ENCODE peak calls at places on chromosomes 16 and 17, in eight cellular contexts. One of them, this sample, is unnamed.
A peak's percentile ranks its signal among the peaks of the same experiment; 100 is the strongest.

GRCh38 chr16:46790599-46791270 is 40.2 kb downstream of the C16orf87 start:
- DNase-seq in SHP77: no peak
- DNase-seq in GM23338: no peak
- DNase-seq in GM13976: no peak
- DNase-seq in DMS53: peak; percentile 41
- DNase-seq in nephron progenitor cell: no peak
- DNase-seq in activated T-helper 1 cell treated with anti-CD3 and anti-CD28 coated beads, Interleukin-2, amount 50 U/mL, for 16 hours: no peak
- DNase-seq in substantia nigra: no peak
- DNase-seq in this sample: no peak

GRCh38 chr16:74738816-74739215 is 35.8 kb downstream of the FA2H start:
- DNase-seq in GM13976: no peak
- DNase-seq in nephron progenitor cell: no peak
- DNase-seq in DMS53: no peak
- DNase-seq in SHP77: no peak
- DNase-seq in substantia nigra: no peak
- DNase-seq in activated T-helper 1 cell treated with anti-CD3 and anti-CD28 coated beads, Interleukin-2, amount 50 U/mL, for 16 hours: no peak
- DNase-seq in GM23338: no peak
- DNase-seq in this sample: no peak

GRCh38 chr16:74601131-74601871 is 5.6 kb downstream of the GLG1 start:
- DNase-seq in SHP77: no peak
- DNase-seq in GM23338: no peak
- DNase-seq in activated T-helper 1 cell treated with anti-CD3 and anti-CD28 coated beads, Interleukin-2, amount 50 U/mL, for 16 hours: peak; percentile 41
- DNase-seq in GM13976: no peak
- DNase-seq in DMS53: no peak
- DNase-seq in substantia nigra: no peak
- DNase-seq in nephron progenitor cell: no peak
- DNase-seq in this sample: no peak

GRCh38 chr17:45948498-45948880 is 50.6 kb upstream of the STH start:
- DNase-seq in GM23338: no peak
- DNase-seq in activated T-helper 1 cell treated with anti-CD3 and anti-CD28 coated beads, Interleukin-2, amount 50 U/mL, for 16 hours: no peak
- DNase-seq in SHP77: no peak
- DNase-seq in DMS53: peak; percentile 50
- DNase-seq in GM13976: no peak
- DNase-seq in substantia nigra: no peak
- DNase-seq in nephron progenitor cell: no peak
- DNase-seq in this sample: peak; percentile 94

GRCh38 chr16:69928856-69929400 is 22.2 kb upstream of the CLEC18A start:
- DNase-seq in DMS53: no peak
- DNase-seq in nephron progenitor cell: no peak
- DNase-seq in activated T-helper 1 cell treated with anti-CD3 and anti-CD28 coated beads, Interleukin-2, amount 50 U/mL, for 16 hours: no peak
- DNase-seq in substantia nigra: no peak
- DNase-seq in GM13976: peak; percentile 19
- DNase-seq in SHP77: no peak
- DNase-seq in GM23338: no peak
- DNase-seq in this sample: no peak

GRCh38 chr17:66850692-66851091 is 15.8 kb downstream of the CACNG5 start:
- DNase-seq in nephron progenitor cell: no peak
- DNase-seq in activated T-helper 1 cell treated with anti-CD3 and anti-CD28 coated beads, Interleukin-2, amount 50 U/mL, for 16 hours: no peak
- DNase-seq in substantia nigra: no peak
- DNase-seq in GM23338: no peak
- DNase-seq in DMS53: no peak
- DNase-seq in GM13976: no peak
- DNase-seq in SHP77: no peak
- DNase-seq in this sample: no peak

GRCh38 chr17:49762148-49762941 is 1.6 kb downstream of the FAM117A start:
- DNase-seq in substantia nigra: no peak
- DNase-seq in GM13976: no peak
- DNase-seq in DMS53: no peak
- DNase-seq in SHP77: no peak
- DNase-seq in nephron progenitor cell: no peak
- DNase-seq in GM23338: no peak
- DNase-seq in activated T-helper 1 cell treated with anti-CD3 and anti-CD28 coated beads, Interleukin-2, amount 50 U/mL, for 16 hours: no peak
- DNase-seq in this sample: peak; percentile 52

GRCh38 chr17:57464191-57464864 is 208.0 kb downstream of the MSI2 start:
- DNase-seq in GM13976: no peak
- DNase-seq in nephron progenitor cell: no peak
- DNase-seq in substantia nigra: no peak
- DNase-seq in SHP77: no peak
- DNase-seq in GM23338: no peak
- DNase-seq in activated T-helper 1 cell treated with anti-CD3 and anti-CD28 coated beads, Interleukin-2, amount 50 U/mL, for 16 hours: no peak
- DNase-seq in DMS53: no peak
- DNase-seq in this sample: no peak

GRCh38 chr16:14263011-14263410 is 191.9 kb downstream of the MRTFB start:
- DNase-seq in GM13976: no peak
- DNase-seq in activated T-helper 1 cell treated with anti-CD3 and anti-CD28 coated beads, Interleukin-2, amount 50 U/mL, for 16 hours: no peak
- DNase-seq in GM23338: no peak
- DNase-seq in SHP77: no peak
- DNase-seq in DMS53: no peak
- DNase-seq in substantia nigra: peak; percentile 58
- DNase-seq in nephron progenitor cell: no peak
- DNase-seq in this sample: no peak

This sample was measured in trophoblast cell.